ENCODE peak calls at places on chromosomes 2 and 18, in nine cellular contexts. T is lower lobe of right lung; F is CD8-positive, alpha-beta T cell; H is left ventricle myocardium inferior; X is right cardiac atrium; G is GM23338; C is tibial artery; B is OCI-LY7; Z is stomach. L is an unnamed sample.

GRCh38 chr2:215104226-215104625 is 34.2 kb downstream of the ABCA12 start:
- DNase-seq in F (no peak), X (no peak), B (no peak), C (no peak), H (no peak), G (no peak), Z (no peak), T (no peak), L (no peak)

GRCh38 chr18:42131044-42131939 is 176.3 kb downstream of the PIK3C3 start:
- DNase-seq in X (no peak), G (no peak), F (no peak), Z (no peak), B (no peak), T (no peak), C (no peak), H (no peak), L (no peak)

GRCh38 chr2:230582851-230583283 is 129.8 kb upstream of the CAB39 start:
- DNase-seq in G (no peak), B (no peak), T (no peak), F (no peak), Z (no peak), C (no peak), X (no peak), H (no peak), L (no peak)

GRCh38 chr18:79047556-79048244 is 21.5 kb upstream of the ATP9B start:
- DNase-seq in C (no peak), T (no peak), B (no peak), G (no peak), Z (no peak), X (no peak), F (peak; percentile 20), H (no peak), L (no peak)

GRCh38 chr18:42922363-42922762 is 193.1 kb downstream of the RIT2 start:
- DNase-seq in C (no peak), Z (no peak), B (no peak), G (no peak), X (no peak), T (no peak), H (no peak), F (no peak), L (no peak)

GRCh38 chr2:43239981-43240761 is 13.8 kb upstream of the ZFP36L2 start:
- DNase-seq in C (no peak), Z (no peak), B (peak; percentile 52), X (no peak), F (no peak), G (peak; percentile 67), H (no peak), T (no peak), L (no peak)

GRCh38 chr2:10038716-10039115 is 4.6 kb upstream of the KLF11 start:
- DNase-seq in H (no peak), F (no peak), Z (no peak), X (no peak), C (no peak), T (peak; percentile 3), B (no peak), G (no peak), L (no peak)

GRCh38 chr2:64837925-64838641 is 151.1 kb upstream of the SLC1A4 start:
- DNase-seq in G (no peak), B (peak; percentile 46), F (no peak), Z (no peak), H (peak; percentile 22), X (peak; percentile 66), T (peak; percentile 56), C (peak; percentile 49), L (no peak)

GRCh38 chr2:165544897-165545296 is 75.4 kb downstream of the CSRNP3 start:
- DNase-seq in F (no peak), G (no peak), X (no peak), B (peak; percentile 24), H (no peak), T (no peak), C (no peak), Z (no peak), L (no peak)
- H3K4me1 ChIP-seq in F (no peaks in the 10 kb centered on the region), G (peaks cover 10% of the 10 kb centered on the region), X (no peaks in the 10 kb centered on the region), B (peaks cover 3% of the 10 kb centered on the region), H (no peaks in the 10 kb centered on the region), T (no peaks in the 10 kb centered on the region), C (no peaks in the 10 kb centered on the region), Z (no peaks in the 10 kb centered on the region), L (no peaks in the 10 kb centered on the region)

DNA sequence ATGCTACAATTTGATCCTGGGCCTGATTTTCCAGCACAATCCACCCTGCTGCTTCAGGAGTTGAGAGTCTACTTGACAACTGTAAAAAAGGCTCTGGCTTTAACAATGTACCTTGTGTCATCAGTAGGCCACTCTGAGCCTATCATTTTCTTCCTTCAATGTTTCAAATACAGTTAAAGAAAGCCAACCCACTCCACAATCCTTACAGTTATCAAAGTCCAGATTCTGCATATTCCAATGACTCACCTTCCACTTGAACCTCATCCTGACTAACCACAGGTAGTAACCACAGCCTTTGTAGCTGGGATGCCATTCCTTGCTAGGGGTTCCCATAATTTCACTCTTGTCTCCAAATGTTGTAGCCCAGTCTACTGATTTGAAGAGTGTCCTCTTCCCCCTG is 35.5 kb upstream of the AQP4 start:
- DNase-seq in X (no peak), B (no peak), G (no peak), Z (no peak), F (no peak), H (no peak), T (no peak), C (no peak), L (no peak)
- H3K4me1 ChIP-seq in X (no peaks in the 10 kb centered on the region), B (no peaks in the 10 kb centered on the region), G (no peaks in the 10 kb centered on the region), Z (no peaks in the 10 kb centered on the region), F (no peaks in the 10 kb centered on the region), H (no peaks in the 10 kb centered on the region), T (no peaks in the 10 kb centered on the region), C (no peaks in the 10 kb centered on the region), L (no peaks in the 10 kb centered on the region)

GRCh38 chr2:238461051-238461450 is 34.3 kb downstream of the ASB1 start:
- DNase-seq in G (no peak), T (no peak), H (no peak), C (no peak), Z (no peak), X (no peak), F (no peak), B (no peak), L (no peak)
- H3K4me1 ChIP-seq in G (no peaks in the 10 kb centered on the region), T (no peaks in the 10 kb centered on the region), H (peaks cover 26% of the 10 kb centered on the region), C (peaks cover 15% of the 10 kb centered on the region), Z (no peaks in the 10 kb centered on the region), X (peaks cover 10% of the 10 kb centered on the region), F (no peaks in the 10 kb centered on the region), B (no peaks in the 10 kb centered on the region), L (no peaks in the 10 kb centered on the region)

GRCh38 chr2:30410217-30410616 is 36.8 kb upstream of the LCLAT1 start:
- DNase-seq in F (no peak), B (no peak), H (no peak), G (no peak), Z (no peak), T (no peak), C (no peak), X (no peak), L (no peak)
- H3K4me1 ChIP-seq in F (peaks cover 23% of the 10 kb centered on the region), B (no peaks in the 10 kb centered on the region), H (peaks cover 80% of the 10 kb centered on the region), G (peaks cover 6% of the 10 kb centered on the region), Z (peaks cover 6% of the 10 kb centered on the region), T (peaks cover 34% of the 10 kb centered on the region), C (peaks cover 45% of the 10 kb centered on the region), X (peaks cover 19% of the 10 kb centered on the region), L (no peaks in the 10 kb centered on the region)

GRCh38 chr2:26245810-26246209 is 1.1 kb downstream of the HADHB start:
- DNase-seq in T (no peak), X (no peak), Z (no peak), G (no peak), H (no peak), B (peak; percentile 31), F (no peak), C (no peak), L (no peak)
- H3K4me1 ChIP-seq in T (peaks cover 44% of the 10 kb centered on the region), X (no peaks in the 10 kb centered on the region), Z (peaks cover 28% of the 10 kb centered on the region), G (peaks cover 24% of the 10 kb centered on the region), H (peaks cover 90% of the 10 kb centered on the region), B (peaks cover 36% of the 10 kb centered on the region), F (peaks cover 22% of the 10 kb centered on the region), C (peaks cover 18% of the 10 kb centered on the region), L (no peaks in the 10 kb centered on the region)

DNA sequence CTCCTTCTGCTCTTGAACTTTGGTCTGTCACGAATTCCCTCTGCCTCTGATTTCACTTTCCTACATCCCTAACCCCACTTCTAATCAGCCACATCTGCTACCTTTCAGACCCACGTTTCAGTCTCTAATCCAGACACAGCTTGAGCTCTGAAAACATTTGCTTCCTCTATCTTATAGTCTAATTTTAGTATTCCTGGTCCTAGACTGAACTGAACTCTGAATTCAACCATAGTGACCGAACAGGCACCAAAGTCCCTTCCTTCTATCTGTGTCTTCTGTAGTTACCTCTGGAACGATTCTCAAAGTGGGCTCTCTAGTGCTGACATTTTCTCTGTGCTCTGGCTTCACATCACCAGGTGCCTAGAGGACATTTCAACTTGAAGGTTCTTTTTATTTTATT is 156.2 kb downstream of the PDE11A start:
- DNase-seq in Z (no peak), F (no peak), T (no peak), B (no peak), H (no peak), G (no peak), X (no peak), C (no peak), L (no peak)
- H3K4me1 ChIP-seq in Z (no peaks in the 10 kb centered on the region), F (no peaks in the 10 kb centered on the region), T (no peaks in the 10 kb centered on the region), B (no peaks in the 10 kb centered on the region), H (peaks cover 26% of the 10 kb centered on the region), G (no peaks in the 10 kb centered on the region), X (no peaks in the 10 kb centered on the region), C (no peaks in the 10 kb centered on the region), L (no peaks in the 10 kb centered on the region)